ENCODE peak calls at places on chromosome 17, in four cellular contexts. One of them, this sample, is unnamed.

GRCh38 chr17:81990836-81991683 is 13.6 kb downstream of the ASPSCR1 start:
- DNase-seq in AG09309: no peak
- DNase-seq in NCI-H460: no peak
- DNase-seq in SHP77: no peak
- DNase-seq in this sample: no peak

GRCh38 chr17:17354560-17355357 is 51.6 kb downstream of the NT5M start:
- DNase-seq in AG09309: no peak
- DNase-seq in NCI-H460: peak; percentile 64
- DNase-seq in SHP77: peak; percentile 98
- DNase-seq in this sample: peak; percentile 75

GRCh38 chr17:17812211-17813054 is 24.4 kb downstream of the SREBF1 start:
- DNase-seq in AG09309: no peak
- DNase-seq in NCI-H460: no peak
- DNase-seq in SHP77: peak; percentile 33
- DNase-seq in this sample: no peak

GRCh38 chr17:82914375-82914774 is 74.6 kb upstream of the ZNF750 start:
- DNase-seq in AG09309: no peak
- DNase-seq in NCI-H460: no peak
- DNase-seq in SHP77: no peak
- DNase-seq in this sample: no peak

GRCh38 chr17:78933025-78933958 is 8.1 kb upstream of the TIMP2 start:
- DNase-seq in AG09309: peak; percentile 93
- DNase-seq in NCI-H460: peak; percentile 91
- DNase-seq in SHP77: peak; percentile 82
- DNase-seq in this sample: no peak

GRCh38 chr17:36142806-36143205 is 33.6 kb downstream of the TBC1D3B start:
- DNase-seq in AG09309: no peak
- DNase-seq in NCI-H460: no peak
- DNase-seq in SHP77: no peak
- DNase-seq in this sample: no peak

GRCh38 chr17:56899403-56899802 is 14.4 kb downstream of the TRIM25 start:
- DNase-seq in AG09309: no peak
- DNase-seq in NCI-H460: no peak
- DNase-seq in SHP77: no peak
- DNase-seq in this sample: no peak

GRCh38 chr17:80247561-80247960 is 13.1 kb upstream of the RNF213 start:
- DNase-seq in AG09309: no peak
- DNase-seq in NCI-H460: no peak
- DNase-seq in SHP77: no peak
- DNase-seq in this sample: no peak

GRCh38 chr17:9217151-9218067 is 196.1 kb downstream of the NTN1 start:
- DNase-seq in AG09309: peak; percentile 50
- DNase-seq in NCI-H460: no peak
- DNase-seq in SHP77: no peak
- DNase-seq in this sample: no peak

GRCh38 chr17:81537343-81537855 is 9.2 kb downstream of the FSCN2 start:
- DNase-seq in AG09309: no peak
- DNase-seq in NCI-H460: no peak
- DNase-seq in SHP77: peak; percentile 52
- DNase-seq in this sample: no peak

GRCh38 chr17:14307560-14308024 is 6.7 kb downstream of the HS3ST3B1 start:
- DNase-seq in AG09309: peak; percentile 55
- DNase-seq in NCI-H460: no peak
- DNase-seq in SHP77: no peak
- DNase-seq in this sample: no peak

GRCh38 chr17:17127730-17128291 is 78.3 kb downstream of the PLD6 start:
- DNase-seq in AG09309: no peak
- DNase-seq in NCI-H460: no peak
- DNase-seq in SHP77: no peak
- DNase-seq in this sample: no peak

GRCh38 chr17:12730931-12731521 is 58.3 kb upstream of the ARHGAP44 start:
- DNase-seq in AG09309: no peak
- DNase-seq in NCI-H460: no peak
- DNase-seq in SHP77: no peak
- DNase-seq in this sample: no peak

GRCh38 chr17:49638818-49639217 is 39.1 kb downstream of the SPOP start:
- DNase-seq in AG09309: no peak
- DNase-seq in NCI-H460: no peak
- DNase-seq in SHP77: no peak
- DNase-seq in this sample: no peak

GRCh38 chr17:46717999-46718398 is 100.5 kb downstream of the WNT3 start:
- DNase-seq in AG09309: no peak
- DNase-seq in NCI-H460: no peak
- DNase-seq in SHP77: no peak
- DNase-seq in this sample: no peak

GRCh38 chr17:70394430-70394829 is 225.1 kb downstream of the KCNJ2 start:
- DNase-seq in AG09309: no peak
- DNase-seq in NCI-H460: no peak
- DNase-seq in SHP77: no peak
- DNase-seq in this sample: no peak

GRCh38 chr17:5434984-5435383 is 4.0 kb downstream of the C1QBP start:
- DNase-seq in AG09309: no peak
- DNase-seq in NCI-H460: no peak
- DNase-seq in SHP77: no peak
- DNase-seq in this sample: no peak

GRCh38 chr17:45579529-45580495 is 89.3 kb upstream of the PLEKHM1 start:
- DNase-seq in AG09309: no peak
- DNase-seq in NCI-H460: no peak
- DNase-seq in SHP77: no peak
- DNase-seq in this sample: no peak

GRCh38 chr17:59167571-59168001 is 12.0 kb downstream of the PRR11 start:
- DNase-seq in AG09309: no peak
- DNase-seq in NCI-H460: no peak
- DNase-seq in SHP77: no peak
- DNase-seq in this sample: no peak

GRCh38 chr17:75428775-75429469 is 23.4 kb upstream of the GRB2 start:
- DNase-seq in AG09309: peak; percentile 64
- DNase-seq in NCI-H460: peak; percentile 52
- DNase-seq in SHP77: no peak
- DNase-seq in this sample: no peak

GRCh38 chr17:40615295-40615988 is 32.2 kb downstream of the SMARCE1 start:
- DNase-seq in AG09309: no peak
- DNase-seq in NCI-H460: peak; percentile 58
- DNase-seq in SHP77: peak; percentile 53
- DNase-seq in this sample: no peak

GRCh38 chr17:82175166-82175565 is 37.5 kb downstream of the CCDC57 start:
- DNase-seq in AG09309: no peak
- DNase-seq in NCI-H460: no peak
- DNase-seq in SHP77: no peak
- DNase-seq in this sample: no peak

GRCh38 chr17:956905-957304 is 22.7 kb downstream of the NXN start:
- DNase-seq in AG09309: no peak
- DNase-seq in NCI-H460: no peak
- DNase-seq in SHP77: no peak
- DNase-seq in this sample: no peak

GRCh38 chr17:15942207-15942833 is 2.6 kb upstream of the ADORA2B start:
- DNase-seq in AG09309: no peak
- DNase-seq in NCI-H460: no peak
- DNase-seq in SHP77: no peak
- DNase-seq in this sample: no peak

GRCh38 chr17:77427471-77427991 is 286.8 kb downstream of the SEC14L1 start:
- DNase-seq in AG09309: no peak
- DNase-seq in NCI-H460: no peak
- DNase-seq in SHP77: no peak
- DNase-seq in this sample: peak; percentile 38

GRCh38 chr17:45277992-45278391 is 16.1 kb upstream of the SPATA32 start:
- DNase-seq in AG09309: no peak
- DNase-seq in NCI-H460: no peak
- DNase-seq in SHP77: no peak
- DNase-seq in this sample: no peak

This sample was measured in NCI-H1694.